ENCODE peak calls at places on chromosomes 2 and 18, in five cellular contexts. One of them, this sample, is unnamed. For H3K4me1, the result is how much of the 10 kb centered on the place peaks cover.

GRCh38 chr2:23606968-23607367 is 222.0 kb downstream of the KLHL29 start:
- DNase-seq in PC-3: peak
- DNase-seq in H9: no peak
- DNase-seq in GM23338: no peak
- DNase-seq in ovary: no peak
- DNase-seq in this sample: no peak

GRCh38 chr18:78878335-78878734 is 101.3 kb upstream of the SALL3 start:
- DNase-seq in PC-3: no peak
- DNase-seq in H9: no peak
- DNase-seq in GM23338: no peak
- DNase-seq in ovary: no peak
- DNase-seq in this sample: no peak

GRCh38 chr2:5990021-5990420 is 297.8 kb downstream of the SOX11 start:
- DNase-seq in PC-3: no peak
- DNase-seq in H9: no peak
- DNase-seq in GM23338: no peak
- DNase-seq in ovary: no peak
- DNase-seq in this sample: no peak

GRCh38 chr2:112765251-112765650 is 842 bp upstream of the CKAP2L start:
- DNase-seq in PC-3: peak
- DNase-seq in H9: no peak
- DNase-seq in GM23338: no peak
- DNase-seq in ovary: no peak
- DNase-seq in this sample: no peak

GRCh38 chr18:25169701-25170100 is 182.3 kb downstream of the ZNF521 start:
- DNase-seq in PC-3: no peak
- DNase-seq in H9: no peak
- DNase-seq in GM23338: no peak
- DNase-seq in ovary: no peak
- DNase-seq in this sample: no peak

GRCh38 chr2:46970334-46971288 is 55.0 kb upstream of the MCFD2 start:
- DNase-seq in PC-3: peak
- DNase-seq in H9: no peak
- DNase-seq in GM23338: no peak
- DNase-seq in ovary: peak
- DNase-seq in this sample: peak

GRCh38 chr2:26696352-26696816 is 3.9 kb downstream of the KCNK3 start:
- DNase-seq in PC-3: peak
- DNase-seq in H9: peak
- DNase-seq in GM23338: no peak
- DNase-seq in ovary: no peak
- DNase-seq in this sample: peak

GRCh38 chr2:16656784-16657391 is 8.7 kb downstream of the CYRIA start:
- DNase-seq in PC-3: no peak
- DNase-seq in H9: no peak
- DNase-seq in GM23338: no peak
- DNase-seq in ovary: no peak
- DNase-seq in this sample: no peak

GRCh38 chr18:51666717-51667320 is 469.3 kb upstream of the MEX3C start:
- DNase-seq in PC-3: peak
- DNase-seq in H9: no peak
- DNase-seq in GM23338: peak
- DNase-seq in ovary: peak
- DNase-seq in this sample: peak

GRCh38 chr2:126940331-126940730 is 41.6 kb downstream of the TEX51 start:
- DNase-seq in PC-3: no peak
- DNase-seq in H9: no peak
- DNase-seq in GM23338: no peak
- DNase-seq in ovary: no peak
- DNase-seq in this sample: no peak

GRCh38 chr2:20958176-20958575 is 85.7 kb downstream of the APOB start:
- DNase-seq in PC-3: no peak
- DNase-seq in H9: no peak
- DNase-seq in GM23338: no peak
- DNase-seq in ovary: no peak
- DNase-seq in this sample: no peak

GRCh38 chr2:222592176-222592575 is 63.7 kb downstream of the FARSB start:
- DNase-seq in PC-3: no peak
- DNase-seq in H9: no peak
- DNase-seq in GM23338: no peak
- DNase-seq in ovary: no peak
- DNase-seq in this sample: no peak

GRCh38 chr2:105557515-105557914 is 158.7 kb upstream of the FHL2 start:
- DNase-seq in PC-3: no peak
- DNase-seq in H9: no peak
- DNase-seq in GM23338: no peak
- DNase-seq in ovary: peak
- DNase-seq in this sample: no peak

GRCh38 chr2:201618744-201619654 is 24.3 kb downstream of the TMEM237 start:
- DNase-seq in PC-3: no peak
- DNase-seq in H9: peak
- DNase-seq in GM23338: peak
- DNase-seq in ovary: peak
- DNase-seq in this sample: no peak

GRCh38 chr18:75376004-75376403 is 51.5 kb downstream of the SMIM21 start:
- DNase-seq in PC-3: peak
- DNase-seq in H9: no peak
- DNase-seq in GM23338: no peak
- DNase-seq in ovary: no peak
- DNase-seq in this sample: no peak

GRCh38 chr18:3211236-3211992 is 8.4 kb downstream of the MYOM1 start:
- DNase-seq in PC-3: peak
- DNase-seq in H9: no peak
- DNase-seq in GM23338: no peak
- DNase-seq in ovary: no peak
- DNase-seq in this sample: no peak

GRCh38 chr2:200378652-200379290 is 72.3 kb downstream of the SPATS2L start:
- DNase-seq in PC-3: no peak
- DNase-seq in H9: no peak
- DNase-seq in GM23338: no peak
- DNase-seq in ovary: no peak
- DNase-seq in this sample: no peak

GRCh38 chr2:66604911-66605310 is 170.0 kb downstream of the MEIS1 start:
- DNase-seq in PC-3: no peak
- DNase-seq in H9: no peak
- DNase-seq in GM23338: no peak
- DNase-seq in ovary: no peak
- DNase-seq in this sample: no peak

GRCh38 chr18:57744211-57744694 is 58.9 kb downstream of the ATP8B1 start:
- DNase-seq in PC-3: peak
- DNase-seq in H9: no peak
- DNase-seq in GM23338: no peak
- DNase-seq in ovary: no peak
- DNase-seq in this sample: no peak

GRCh38 chr2:234677758-234678538 is 181.1 kb upstream of the ARL4C start:
- DNase-seq in PC-3: peak
- DNase-seq in H9: peak
- DNase-seq in GM23338: no peak
- DNase-seq in ovary: no peak
- DNase-seq in this sample: no peak

GRCh38 chr2:95728878-95729511 is 137.2 kb downstream of the TRIM43 start:
- DNase-seq in PC-3: peak
- DNase-seq in H9: peak
- DNase-seq in GM23338: peak
- DNase-seq in ovary: peak
- DNase-seq in this sample: peak

GRCh38 chr18:3328522-3328921 is 66.6 kb downstream of the MYL12B start:
- DNase-seq in PC-3: no peak
- DNase-seq in H9: no peak
- DNase-seq in GM23338: no peak
- DNase-seq in ovary: no peak
- DNase-seq in this sample: no peak

GRCh38 chr18:47748093-47748796 is 182.2 kb downstream of the SMAD2 start:
- DNase-seq in PC-3: no peak
- DNase-seq in H9: no peak
- DNase-seq in GM23338: no peak
- DNase-seq in ovary: no peak
- DNase-seq in this sample: no peak

GRCh38 chr18:57959278-57959677 is 84.7 kb upstream of the NEDD4L start:
- DNase-seq in PC-3: peak
- DNase-seq in H9: peak
- DNase-seq in GM23338: peak
- DNase-seq in ovary: no peak
- DNase-seq in this sample: peak

GRCh38 chr2:240463274-240463865 is 27.9 kb downstream of the GPC1 start:
- DNase-seq in PC-3: no peak
- DNase-seq in H9: peak
- DNase-seq in GM23338: no peak
- DNase-seq in ovary: peak
- DNase-seq in this sample: no peak

GRCh38 chr18:46069524-46069923 is 2.5 kb downstream of the PSTPIP2 start:
- DNase-seq in PC-3: peak
- DNase-seq in H9: no peak
- DNase-seq in GM23338: no peak
- DNase-seq in ovary: no peak
- DNase-seq in this sample: peak

GRCh38 chr2:84077504-84077903 is 381.6 kb downstream of the SUCLG1 start:
- DNase-seq in PC-3: peak
- DNase-seq in H9: peak
- DNase-seq in GM23338: peak
- DNase-seq in ovary: no peak
- DNase-seq in this sample: peak

DNA sequence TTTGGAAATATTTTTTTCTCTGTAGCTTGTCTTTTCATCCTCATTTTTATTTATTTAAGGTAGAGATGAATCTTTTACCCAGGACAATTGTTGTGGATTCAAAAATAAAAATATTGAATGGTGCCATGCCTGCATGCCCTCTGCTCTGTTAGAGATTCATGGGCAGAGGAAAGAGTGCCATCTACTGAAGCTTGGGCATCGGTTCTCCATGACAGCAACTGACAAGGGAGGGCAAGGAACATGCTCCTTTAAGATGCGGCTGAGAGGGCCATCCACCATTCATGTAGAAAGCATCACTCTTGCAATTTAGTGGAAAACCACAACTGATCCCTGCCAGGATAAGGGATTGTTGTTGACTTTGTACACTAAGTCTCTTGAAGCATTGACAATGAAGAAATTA is 79.9 kb downstream of the PARD3B start:
- DNase-seq in PC-3: peak
- DNase-seq in H9: no peak
- DNase-seq in GM23338: peak
- DNase-seq in ovary: no peak
- DNase-seq in this sample: peak
- TF ChIP-seq CTCF in PC-3: peak
- TF ChIP-seq CTCF in H9: peak
- TF ChIP-seq CTCF in GM23338: peak
- TF ChIP-seq CTCF in ovary: no peak
- TF ChIP-seq CTCF in this sample: peak

GRCh38 chr2:191631754-191632153 is 46.2 kb upstream of the NABP1 start:
- DNase-seq in PC-3: peak
- DNase-seq in H9: no peak
- DNase-seq in GM23338: no peak
- DNase-seq in ovary: no peak
- DNase-seq in this sample: peak
- H3K4me1 ChIP-seq in PC-3: half or more
- H3K4me1 ChIP-seq in H9: under half
- H3K4me1 ChIP-seq in GM23338: under half
- H3K4me1 ChIP-seq in ovary: under half
- H3K4me1 ChIP-seq in this sample: under half

DNA sequence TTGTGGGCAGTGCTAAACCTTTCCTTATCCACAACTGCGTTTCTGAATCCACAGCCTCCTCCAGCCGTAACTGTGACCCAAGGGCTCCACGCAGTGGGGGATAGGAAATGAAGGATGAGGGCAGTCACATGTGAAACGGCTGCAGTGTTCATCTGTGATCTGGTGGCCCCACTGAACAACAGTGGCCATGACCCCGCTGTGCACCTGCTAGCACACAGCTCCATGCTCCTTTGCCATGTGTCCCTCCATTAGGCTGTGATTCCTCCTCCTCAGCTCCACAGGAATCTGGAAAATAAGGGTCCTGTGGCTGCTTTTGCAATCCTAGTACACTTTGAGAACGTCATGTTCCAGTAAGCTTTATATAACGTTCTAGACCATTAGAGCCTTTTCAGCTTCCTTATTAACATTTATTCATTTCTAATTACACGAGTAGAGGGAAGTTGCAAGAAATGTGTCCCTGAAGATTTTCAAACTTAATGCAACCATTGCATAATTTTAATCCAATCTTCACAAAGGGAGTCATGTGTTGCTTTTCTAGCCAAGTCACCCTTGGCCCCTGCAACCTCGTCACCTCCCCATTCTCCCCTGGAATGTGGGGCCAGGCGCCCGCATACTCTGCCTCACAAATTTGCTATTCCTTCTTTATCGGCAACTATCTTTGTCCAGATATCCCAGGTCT is 7.1 kb upstream of the NAPG start:
- DNase-seq in PC-3: no peak
- DNase-seq in H9: no peak
- DNase-seq in GM23338: no peak
- DNase-seq in ovary: peak
- DNase-seq in this sample: no peak
- TF ChIP-seq CTCF in PC-3: no peak
- TF ChIP-seq CTCF in H9: peak
- TF ChIP-seq CTCF in GM23338: peak
- TF ChIP-seq CTCF in ovary: peak
- TF ChIP-seq CTCF in this sample: peak

GRCh38 chr2:68190991-68191731 is 33.5 kb downstream of the PNO1 start:
- DNase-seq in PC-3: peak
- DNase-seq in H9: no peak
- DNase-seq in GM23338: no peak
- DNase-seq in ovary: no peak
- DNase-seq in this sample: peak
- H3K4me1 ChIP-seq in PC-3: half or more
- H3K4me1 ChIP-seq in H9: under half
- H3K4me1 ChIP-seq in GM23338: under half
- H3K4me1 ChIP-seq in ovary: under half
- H3K4me1 ChIP-seq in this sample: under half

GRCh38 chr18:9103488-9103887 is 989 bp downstream of the NDUFV2 start:
- DNase-seq in PC-3: peak
- DNase-seq in H9: no peak
- DNase-seq in GM23338: no peak
- DNase-seq in ovary: no peak
- DNase-seq in this sample: no peak
- TF ChIP-seq CTCF in PC-3: peak
- TF ChIP-seq CTCF in H9: no peak
- TF ChIP-seq CTCF in GM23338: no peak
- TF ChIP-seq CTCF in ovary: no peak
- TF ChIP-seq CTCF in this sample: peak

GRCh38 chr2:239222346-239223028 is 178.3 kb downstream of the HDAC4 start:
- DNase-seq in PC-3: no peak
- DNase-seq in H9: no peak
- DNase-seq in GM23338: no peak
- DNase-seq in ovary: no peak
- DNase-seq in this sample: no peak
- H3K4me1 ChIP-seq in PC-3: under half
- H3K4me1 ChIP-seq in H9: under half
- H3K4me1 ChIP-seq in GM23338: under half
- H3K4me1 ChIP-seq in ovary: under half
- H3K4me1 ChIP-seq in this sample: under half

This sample was measured in foreskin keratinocyte.